ENCODE peak calls at places on chromosomes 11 and 22, in six cellular contexts. One of them, this sample, is unnamed.

GRCh38 chr11:93059074-93059957 is 89.9 kb downstream of the MTNR1B start:
- DNase-seq in cardiac muscle cell: peak
- DNase-seq in fibroblast of villous mesenchyme: peak
- DNase-seq in AG09319: peak
- DNase-seq in choroid plexus epithelial cell: peak
- DNase-seq in IMR-90: peak
- DNase-seq in this sample: peak

GRCh38 chr11:87722756-87723599 is 452.3 kb downstream of the RAB38 start:
- DNase-seq in AG09319: no peak
- DNase-seq in fibroblast of villous mesenchyme: peak
- DNase-seq in cardiac muscle cell: peak
- DNase-seq in choroid plexus epithelial cell: peak
- DNase-seq in IMR-90: peak
- DNase-seq in this sample: no peak

GRCh38 chr22:50115693-50116092 is 25.9 kb downstream of the MOV10L1 start:
- DNase-seq in IMR-90: peak
- DNase-seq in cardiac muscle cell: no peak
- DNase-seq in fibroblast of villous mesenchyme: peak
- DNase-seq in AG09319: no peak
- DNase-seq in choroid plexus epithelial cell: peak
- DNase-seq in this sample: no peak

GRCh38 chr11:7520011-7520942 is 6.5 kb downstream of the PPFIBP2 start:
- DNase-seq in AG09319: no peak
- DNase-seq in IMR-90: no peak
- DNase-seq in cardiac muscle cell: no peak
- DNase-seq in fibroblast of villous mesenchyme: peak
- DNase-seq in choroid plexus epithelial cell: no peak
- DNase-seq in this sample: no peak

GRCh38 chr11:110269996-110270395 is 26.4 kb downstream of the RDX start:
- DNase-seq in AG09319: no peak
- DNase-seq in choroid plexus epithelial cell: no peak
- DNase-seq in IMR-90: no peak
- DNase-seq in fibroblast of villous mesenchyme: no peak
- DNase-seq in cardiac muscle cell: no peak
- DNase-seq in this sample: no peak

GRCh38 chr11:19889531-19889930 is 176.9 kb downstream of the NAV2 start:
- DNase-seq in cardiac muscle cell: no peak
- DNase-seq in fibroblast of villous mesenchyme: no peak
- DNase-seq in IMR-90: peak
- DNase-seq in choroid plexus epithelial cell: peak
- DNase-seq in AG09319: no peak
- DNase-seq in this sample: no peak

GRCh38 chr11:110283862-110284261 is 12.6 kb downstream of the RDX start:
- DNase-seq in choroid plexus epithelial cell: no peak
- DNase-seq in IMR-90: no peak
- DNase-seq in fibroblast of villous mesenchyme: no peak
- DNase-seq in AG09319: no peak
- DNase-seq in cardiac muscle cell: no peak
- DNase-seq in this sample: no peak

GRCh38 chr11:2766166-2766565 is 66.4 kb upstream of the KCNQ1OT1 start:
- DNase-seq in cardiac muscle cell: no peak
- DNase-seq in AG09319: no peak
- DNase-seq in fibroblast of villous mesenchyme: no peak
- DNase-seq in IMR-90: no peak
- DNase-seq in choroid plexus epithelial cell: no peak
- DNase-seq in this sample: no peak

GRCh38 chr22:46297151-46297819 is 615 bp downstream of the GTSE1 start:
- DNase-seq in IMR-90: peak
- DNase-seq in fibroblast of villous mesenchyme: peak
- DNase-seq in choroid plexus epithelial cell: peak
- DNase-seq in cardiac muscle cell: peak
- DNase-seq in AG09319: no peak
- DNase-seq in this sample: no peak

GRCh38 chr11:32831241-32831640 is 1.5 kb downstream of the PRRG4 start:
- DNase-seq in AG09319: no peak
- DNase-seq in IMR-90: no peak
- DNase-seq in cardiac muscle cell: no peak
- DNase-seq in choroid plexus epithelial cell: no peak
- DNase-seq in fibroblast of villous mesenchyme: no peak
- DNase-seq in this sample: no peak

GRCh38 chr22:45125198-45125597 is 38.5 kb upstream of the NUP50 start:
- DNase-seq in cardiac muscle cell: no peak
- DNase-seq in fibroblast of villous mesenchyme: peak
- DNase-seq in choroid plexus epithelial cell: peak
- DNase-seq in IMR-90: peak
- DNase-seq in AG09319: peak
- DNase-seq in this sample: peak

GRCh38 chr22:17368727-17369552 is at the start of gene CECR2:
- DNase-seq in IMR-90: no peak
- DNase-seq in AG09319: no peak
- DNase-seq in cardiac muscle cell: peak
- DNase-seq in choroid plexus epithelial cell: peak
- DNase-seq in fibroblast of villous mesenchyme: no peak
- DNase-seq in this sample: no peak

GRCh38 chr11:27770576-27770975 is 70.3 kb upstream of the BDNF start:
- DNase-seq in fibroblast of villous mesenchyme: no peak
- DNase-seq in cardiac muscle cell: no peak
- DNase-seq in AG09319: no peak
- DNase-seq in choroid plexus epithelial cell: no peak
- DNase-seq in IMR-90: no peak
- DNase-seq in this sample: no peak

GRCh38 chr11:44376423-44376822 is 66.5 kb upstream of the ALX4 start:
- DNase-seq in choroid plexus epithelial cell: no peak
- DNase-seq in IMR-90: no peak
- DNase-seq in cardiac muscle cell: no peak
- DNase-seq in fibroblast of villous mesenchyme: no peak
- DNase-seq in AG09319: no peak
- DNase-seq in this sample: no peak

GRCh38 chr11:58805065-58805464 is 39.4 kb downstream of the GLYATL2 start:
- DNase-seq in IMR-90: peak
- DNase-seq in cardiac muscle cell: no peak
- DNase-seq in AG09319: no peak
- DNase-seq in fibroblast of villous mesenchyme: no peak
- DNase-seq in choroid plexus epithelial cell: no peak
- DNase-seq in this sample: no peak

GRCh38 chr11:545171-545570 is 7.8 kb downstream of the LRRC56 start:
- DNase-seq in IMR-90: no peak
- DNase-seq in cardiac muscle cell: no peak
- DNase-seq in fibroblast of villous mesenchyme: no peak
- DNase-seq in AG09319: no peak
- DNase-seq in choroid plexus epithelial cell: no peak
- DNase-seq in this sample: no peak

DNA sequence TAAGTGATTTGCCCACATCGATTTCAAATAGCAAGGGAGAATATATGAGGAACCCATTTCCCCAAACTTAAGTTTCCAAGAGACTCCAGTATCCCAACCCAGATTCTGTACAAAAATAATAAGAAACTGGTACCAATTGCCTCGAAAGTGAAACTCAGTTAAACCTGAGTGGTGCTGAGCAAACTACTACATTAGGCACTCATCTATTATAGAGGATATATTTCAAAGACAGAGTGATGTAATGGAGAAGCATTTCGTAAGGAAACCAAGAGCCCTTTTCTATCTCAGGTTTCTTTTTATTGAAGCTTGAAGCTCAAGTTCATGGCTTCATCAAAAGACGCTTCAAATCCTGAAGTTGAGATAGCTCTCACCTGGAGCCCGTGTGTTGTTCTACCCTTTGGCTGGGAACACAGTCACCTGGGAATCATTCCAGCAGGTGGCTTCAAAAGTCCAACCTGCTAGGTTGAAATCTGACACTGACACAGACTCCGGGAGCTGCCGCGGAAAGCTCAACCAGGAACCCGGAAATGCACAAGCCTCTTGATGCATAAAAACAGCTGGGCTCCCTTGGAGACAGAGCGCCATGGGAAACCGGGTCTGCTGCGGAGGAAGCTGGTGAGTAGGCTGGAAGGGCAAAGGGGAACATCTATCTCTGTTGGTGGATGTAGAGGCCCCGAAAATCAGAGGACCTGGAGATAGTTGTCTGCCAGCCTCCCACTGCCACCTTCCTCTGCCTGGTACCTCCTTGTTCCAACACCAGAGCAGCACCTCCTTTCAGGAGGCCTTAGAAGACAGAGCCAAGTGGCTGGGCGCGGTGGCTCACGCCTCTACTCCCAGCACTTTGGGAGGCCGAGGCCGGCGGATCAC is at the start of gene C11orf52:
- DNase-seq in fibroblast of villous mesenchyme: peak
- DNase-seq in cardiac muscle cell: peak
- DNase-seq in IMR-90: peak
- DNase-seq in AG09319: no peak
- DNase-seq in choroid plexus epithelial cell: peak
- DNase-seq in this sample: no peak
- TF ChIP-seq CTCF in fibroblast of villous mesenchyme: no peak
- TF ChIP-seq CTCF in cardiac muscle cell: no peak
- TF ChIP-seq CTCF in IMR-90: no peak
- TF ChIP-seq CTCF in AG09319: no peak
- TF ChIP-seq CTCF in choroid plexus epithelial cell: no peak
- TF ChIP-seq CTCF in this sample: no peak

GRCh38 chr11:86574493-86575207 is 97.8 kb downstream of the ME3 start:
- DNase-seq in IMR-90: no peak
- DNase-seq in cardiac muscle cell: no peak
- DNase-seq in AG09319: no peak
- DNase-seq in choroid plexus epithelial cell: no peak
- DNase-seq in fibroblast of villous mesenchyme: no peak
- DNase-seq in this sample: no peak

GRCh38 chr11:86569109-86569508 is 103.3 kb downstream of the ME3 start:
- DNase-seq in cardiac muscle cell: no peak
- DNase-seq in fibroblast of villous mesenchyme: no peak
- DNase-seq in choroid plexus epithelial cell: no peak
- DNase-seq in IMR-90: no peak
- DNase-seq in AG09319: no peak
- DNase-seq in this sample: no peak

GRCh38 chr11:86570457-86570856 is 102.0 kb downstream of the ME3 start:
- DNase-seq in cardiac muscle cell: no peak
- DNase-seq in AG09319: no peak
- DNase-seq in fibroblast of villous mesenchyme: no peak
- DNase-seq in choroid plexus epithelial cell: no peak
- DNase-seq in IMR-90: no peak
- DNase-seq in this sample: no peak

GRCh38 chr11:86570020-86570419 is 102.4 kb downstream of the ME3 start:
- DNase-seq in IMR-90: peak
- DNase-seq in choroid plexus epithelial cell: no peak
- DNase-seq in fibroblast of villous mesenchyme: no peak
- DNase-seq in AG09319: no peak
- DNase-seq in cardiac muscle cell: peak
- DNase-seq in this sample: no peak

DNA sequence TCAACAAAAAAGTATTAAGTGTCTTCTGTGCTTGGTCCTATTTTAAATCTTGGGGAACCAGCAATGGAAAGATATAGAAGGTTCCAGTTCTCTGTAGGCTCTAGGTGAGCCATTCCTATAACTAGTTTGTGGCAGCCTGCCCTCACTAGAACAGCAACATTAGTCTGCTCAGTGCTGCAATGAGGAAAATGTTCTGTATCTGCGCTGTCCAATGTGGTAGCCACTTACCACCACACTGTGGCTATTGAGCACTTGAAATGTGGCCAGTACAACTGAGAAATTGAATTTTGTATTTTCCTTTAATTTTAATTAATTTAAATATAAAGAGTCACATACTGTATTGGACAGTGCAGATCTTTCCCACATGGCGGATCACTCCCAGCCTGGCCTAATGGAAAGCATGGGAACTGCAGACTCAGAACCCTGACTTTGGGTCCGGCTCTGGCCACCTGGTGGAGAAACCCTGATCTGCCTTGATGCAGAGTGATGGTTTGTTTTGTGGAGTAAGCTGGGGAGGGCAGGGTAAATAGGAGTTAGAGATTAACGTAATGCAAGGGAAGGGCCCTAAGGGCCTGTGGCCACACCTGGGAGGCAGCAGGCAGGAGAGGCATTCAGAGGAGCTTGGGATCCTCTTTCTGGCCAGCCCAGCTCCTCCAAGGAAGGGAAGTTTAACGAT is 101.0 kb downstream of the ME3 start:
- DNase-seq in cardiac muscle cell: peak
- DNase-seq in fibroblast of villous mesenchyme: peak
- DNase-seq in choroid plexus epithelial cell: no peak
- DNase-seq in IMR-90: no peak
- DNase-seq in AG09319: no peak
- DNase-seq in this sample: no peak
- TF ChIP-seq CTCF in cardiac muscle cell: peak
- TF ChIP-seq CTCF in fibroblast of villous mesenchyme: peak
- TF ChIP-seq CTCF in choroid plexus epithelial cell: peak
- TF ChIP-seq CTCF in IMR-90: peak
- TF ChIP-seq CTCF in AG09319: peak
- TF ChIP-seq CTCF in this sample: peak

GRCh38 chr11:36196476-36197099 is 92.6 kb downstream of the COMMD9 start:
- DNase-seq in cardiac muscle cell: peak
- DNase-seq in IMR-90: peak
- DNase-seq in choroid plexus epithelial cell: peak
- DNase-seq in fibroblast of villous mesenchyme: peak
- DNase-seq in AG09319: no peak
- DNase-seq in this sample: no peak
- TF ChIP-seq CTCF in cardiac muscle cell: no peak
- TF ChIP-seq CTCF in IMR-90: no peak
- TF ChIP-seq CTCF in choroid plexus epithelial cell: no peak
- TF ChIP-seq CTCF in fibroblast of villous mesenchyme: no peak
- TF ChIP-seq CTCF in AG09319: no peak
- TF ChIP-seq CTCF in this sample: no peak

DNA sequence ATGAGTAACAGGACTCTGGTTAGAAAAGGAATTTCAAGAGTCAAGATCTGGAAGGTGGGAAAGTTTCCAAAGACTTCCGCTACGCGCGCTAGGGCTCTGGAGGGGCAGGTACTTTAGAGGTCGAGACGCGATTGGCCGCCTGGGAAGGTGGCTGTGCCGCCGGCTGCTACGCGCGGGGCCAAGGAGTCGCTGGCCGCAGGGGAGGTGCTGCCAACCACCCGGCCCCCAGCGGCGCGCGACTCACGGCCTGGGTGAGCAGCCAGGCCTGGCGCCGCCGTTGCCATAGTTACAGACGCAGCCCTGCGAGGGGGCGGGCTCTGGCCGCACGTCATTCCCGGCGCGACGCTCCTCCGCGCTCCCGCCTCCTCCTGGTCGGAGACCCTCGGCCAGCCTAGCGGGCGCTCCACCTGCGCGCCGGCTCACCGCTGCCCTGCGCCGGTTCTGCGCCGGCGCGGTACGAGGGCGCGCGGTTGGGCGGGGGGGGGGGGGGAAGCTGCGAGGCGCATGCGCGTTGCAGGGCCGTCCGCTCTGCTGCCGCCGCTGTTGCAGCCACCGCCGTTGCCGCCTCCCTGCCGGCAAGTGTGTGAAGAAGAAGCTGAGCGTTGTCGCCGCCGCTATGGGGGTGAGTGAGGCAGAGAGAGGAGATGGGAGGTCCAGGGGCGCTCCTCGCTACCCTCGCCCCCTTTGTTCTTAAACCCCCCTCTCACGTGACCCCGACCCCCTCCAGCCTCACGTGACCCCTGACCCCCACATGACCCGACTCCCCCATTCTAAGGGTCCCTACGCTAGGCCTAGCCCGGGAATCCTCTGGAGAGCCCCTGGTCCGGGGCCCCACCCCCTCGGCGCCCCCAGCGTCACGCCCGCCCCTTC is at the start of gene NAA40:
- DNase-seq in fibroblast of villous mesenchyme: peak
- DNase-seq in choroid plexus epithelial cell: peak
- DNase-seq in IMR-90: peak
- DNase-seq in cardiac muscle cell: peak
- DNase-seq in AG09319: peak
- DNase-seq in this sample: peak
- TF ChIP-seq CTCF in fibroblast of villous mesenchyme: peak
- TF ChIP-seq CTCF in choroid plexus epithelial cell: no peak
- TF ChIP-seq CTCF in IMR-90: peak
- TF ChIP-seq CTCF in cardiac muscle cell: no peak
- TF ChIP-seq CTCF in AG09319: no peak
- TF ChIP-seq CTCF in this sample: no peak

GRCh38 chr11:72553748-72554147 is 119.4 kb upstream of the CLPB start:
- DNase-seq in cardiac muscle cell: no peak
- DNase-seq in IMR-90: no peak
- DNase-seq in choroid plexus epithelial cell: no peak
- DNase-seq in AG09319: no peak
- DNase-seq in fibroblast of villous mesenchyme: no peak
- DNase-seq in this sample: no peak
- TF ChIP-seq CTCF in cardiac muscle cell: peak
- TF ChIP-seq CTCF in IMR-90: no peak
- TF ChIP-seq CTCF in choroid plexus epithelial cell: peak
- TF ChIP-seq CTCF in AG09319: peak
- TF ChIP-seq CTCF in fibroblast of villous mesenchyme: no peak
- TF ChIP-seq CTCF in this sample: no peak